ENCODE peak calls at places on chromosomes 13 and 19, in nine cellular contexts. A, S, P, X, E, F, G, Y and Q are unnamed samples.
A peak's percentile ranks its signal among the peaks of the same experiment; 100 is the strongest.

GRCh38 chr13:44013666-44014291 is 134.1 kb downstream of the LACC1 start:
- DNase-seq in F (no peak), A (no peak), P (peak; percentile 80), X (no peak), S (no peak), G (peak; percentile 85), E (no peak), Y (no peak), Q (no peak)

GRCh38 chr19:49058592-49058991 is 1.0 kb upstream of the CGB7 start:
- DNase-seq in E (no peak), P (no peak), A (no peak), X (no peak), S (no peak), Y (no peak), F (no peak), G (no peak), Q (peak; percentile 23)

GRCh38 chr13:99758465-99759162 is 213.0 kb downstream of the ZIC5 start:
- DNase-seq in F (no peak), P (no peak), Y (no peak), G (no peak), E (no peak), S (no peak), A (no peak), X (no peak), Q (no peak)

GRCh38 chr13:54627973-54628372 is 1599.4 kb downstream of the OLFM4 start:
- DNase-seq in P (no peak), Y (no peak), X (no peak), E (no peak), S (no peak), G (no peak), A (no peak), F (no peak), Q (no peak)

GRCh38 chr13:41284512-41285288 is 21.3 kb upstream of the MTRF1 start:
- DNase-seq in S (no peak), G (no peak), P (peak; percentile 48), A (peak; percentile 94), E (no peak), F (no peak), Y (no peak), X (no peak), Q (no peak)

GRCh38 chr19:51142119-51142518 is at the start of gene SIGLEC7:
- DNase-seq in Y (peak; percentile 73), A (no peak), F (no peak), X (no peak), S (no peak), P (no peak), E (peak; percentile 20), G (no peak), Q (peak; percentile 20)

GRCh38 chr13:46516624-46517318 is 36.2 kb upstream of the LRCH1 start:
- DNase-seq in Y (no peak), S (no peak), P (no peak), A (no peak), X (peak; percentile 16), G (no peak), E (peak; percentile 22), F (no peak), Q (no peak)

GRCh38 chr13:110126391-110126961 is 180.5 kb downstream of the COL4A1 start:
- DNase-seq in A (peak; percentile 99), X (peak; percentile 54), F (no peak), Y (no peak), G (peak; percentile 98), E (no peak), S (no peak), P (peak; percentile 95), Q (no peak)

GRCh38 chr19:43759515-43759914 is 4.8 kb upstream of the SMG9 start:
- DNase-seq in E (no peak), Y (no peak), P (peak; percentile 49), F (no peak), S (no peak), A (no peak), X (peak; percentile 59), G (peak; percentile 65), Q (no peak)

GRCh38 chr19:39845621-39846175 is 481 bp downstream of the FBL start:
- DNase-seq in S (no peak), E (no peak), A (no peak), X (peak; percentile 62), P (no peak), G (peak; percentile 51), F (no peak), Y (no peak), Q (peak; percentile 44)

GRCh38 chr19:5579286-5579685 is 11.5 kb upstream of the TINCR start:
- DNase-seq in E (no peak), A (no peak), P (no peak), F (no peak), G (no peak), Y (no peak), S (no peak), X (no peak), Q (no peak)

GRCh38 chr13:46666727-46667456 is 113.9 kb downstream of the LRCH1 start:
- DNase-seq in X (peak; percentile 87), S (no peak), A (no peak), F (no peak), Y (no peak), G (no peak), P (no peak), E (no peak), Q (no peak)

GRCh38 chr19:38842439-38843174 is 7.2 kb downstream of the HNRNPL start:
- DNase-seq in Y (no peak), S (no peak), F (no peak), A (no peak), G (no peak), P (no peak), X (no peak), E (no peak), Q (peak; percentile 69)
- H3K4me1 ChIP-seq in Y (peaks cover 6% of the 10 kb centered on the region), S (peaks cover 23% of the 10 kb centered on the region), F (peaks cover 46% of the 10 kb centered on the region), A (peaks cover 38% of the 10 kb centered on the region), G (peaks cover 15% of the 10 kb centered on the region), P (no peaks in the 10 kb centered on the region), X (no peaks in the 10 kb centered on the region), E (peaks cover 56% of the 10 kb centered on the region), Q (peaks cover 9% of the 10 kb centered on the region)

DNA sequence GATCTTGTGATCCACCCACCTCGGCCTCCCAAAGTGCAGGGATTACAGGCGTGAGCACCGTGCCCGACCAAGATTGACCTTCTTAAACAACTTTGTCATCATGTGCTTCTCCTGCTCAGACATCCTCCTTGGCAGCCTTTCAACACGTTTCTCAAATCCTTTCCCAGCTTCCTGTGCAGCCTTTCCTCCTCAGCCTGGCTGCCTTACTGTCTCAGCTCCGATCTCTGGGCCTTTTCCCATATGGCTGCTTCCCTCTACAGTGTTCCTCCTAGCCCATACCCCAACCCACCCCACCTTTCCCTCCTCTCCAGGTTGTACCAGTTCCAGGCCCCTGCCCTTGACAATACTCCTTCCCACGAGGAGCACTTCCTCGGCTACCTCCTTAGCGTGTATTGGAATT is 7.2 kb downstream of the PHF11 start:
- DNase-seq in P (peak; percentile 76), E (peak; percentile 40), X (no peak), S (no peak), G (peak; percentile 21), Y (no peak), F (no peak), A (no peak), Q (no peak)
- H3K4me1 ChIP-seq in P (peaks cover 19% of the 10 kb centered on the region), E (peaks cover 18% of the 10 kb centered on the region), X (no peaks in the 10 kb centered on the region), S (peaks cover 8% of the 10 kb centered on the region), G (no peaks in the 10 kb centered on the region), Y (peaks cover 5% of the 10 kb centered on the region), F (no peaks in the 10 kb centered on the region), A (no peaks in the 10 kb centered on the region), Q (no peaks in the 10 kb centered on the region)

DNA sequence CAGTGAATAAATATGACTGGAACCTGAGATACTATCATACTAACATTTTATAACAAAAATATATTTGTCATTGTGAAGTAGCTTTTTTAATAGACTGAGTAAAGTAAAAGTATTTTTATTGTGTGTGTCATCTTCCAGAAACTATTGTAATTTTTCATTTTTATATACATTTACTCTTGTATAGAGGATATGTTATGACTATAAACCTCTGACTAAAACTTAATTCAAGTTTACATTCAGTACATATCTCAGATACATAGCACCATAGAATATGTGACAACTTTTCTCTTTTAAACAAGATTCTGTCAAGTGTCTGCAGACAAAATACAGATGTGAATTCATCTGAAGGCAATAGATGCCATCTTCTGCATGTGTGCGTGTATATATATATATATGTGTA is 704.3 kb downstream of the SLITRK1 start:
- DNase-seq in E (no peak), F (no peak), G (no peak), P (no peak), X (no peak), A (no peak), S (no peak), Y (no peak), Q (no peak)
- H3K4me1 ChIP-seq in E (no peaks in the 10 kb centered on the region), F (no peaks in the 10 kb centered on the region), G (no peaks in the 10 kb centered on the region), P (no peaks in the 10 kb centered on the region), X (no peaks in the 10 kb centered on the region), A (no peaks in the 10 kb centered on the region), S (no peaks in the 10 kb centered on the region), Y (no peaks in the 10 kb centered on the region), Q (no peaks in the 10 kb centered on the region)

GRCh38 chr13:23985060-23985459 is 87.8 kb upstream of the C1QTNF9B start:
- DNase-seq in P (no peak), Y (no peak), G (no peak), X (no peak), F (no peak), S (no peak), A (no peak), E (no peak), Q (no peak)
- H3K4me1 ChIP-seq in P (peaks cover 12% of the 10 kb centered on the region), Y (peaks cover 10% of the 10 kb centered on the region), G (peaks cover 7% of the 10 kb centered on the region), X (no peaks in the 10 kb centered on the region), F (peaks cover 6% of the 10 kb centered on the region), S (no peaks in the 10 kb centered on the region), A (peaks cover 2% of the 10 kb centered on the region), E (peaks cover 4% of the 10 kb centered on the region), Q (peaks cover under 1% of the 10 kb centered on the region)

GRCh38 chr13:40127925-40128324 is 472.5 kb downstream of the COG6 start:
- DNase-seq in E (no peak), S (no peak), G (no peak), X (no peak), P (no peak), A (no peak), Y (no peak), F (no peak), Q (no peak)
- H3K4me1 ChIP-seq in E (peaks cover 8% of the 10 kb centered on the region), S (peaks cover 11% of the 10 kb centered on the region), G (peaks cover 4% of the 10 kb centered on the region), X (peaks cover 24% of the 10 kb centered on the region), P (no peaks in the 10 kb centered on the region), A (no peaks in the 10 kb centered on the region), Y (no peaks in the 10 kb centered on the region), F (no peaks in the 10 kb centered on the region), Q (no peaks in the 10 kb centered on the region)

DNA sequence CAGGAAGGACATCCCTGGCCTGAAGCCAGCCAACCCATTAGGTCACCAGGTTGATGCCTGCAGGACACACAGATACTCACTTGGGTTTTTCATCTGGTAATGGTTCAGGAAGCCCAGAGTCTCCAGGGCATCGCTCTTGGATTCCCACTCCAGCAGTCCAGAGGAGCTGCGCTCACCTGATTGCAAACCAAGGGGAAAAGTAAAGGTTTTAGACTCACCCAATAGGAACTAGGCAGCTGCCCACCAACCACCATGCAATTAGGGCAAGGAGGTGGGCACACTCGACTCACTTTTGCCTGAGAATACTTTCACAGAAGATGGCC is 5.7 kb upstream of the ECH1 start:
- DNase-seq in Y (no peak), P (no peak), A (no peak), X (no peak), E (no peak), S (no peak), G (no peak), F (no peak), Q (no peak)
- H3K4me1 ChIP-seq in Y (no peaks in the 10 kb centered on the region), P (peaks cover 12% of the 10 kb centered on the region), A (peaks cover 77% of the 10 kb centered on the region), X (peaks cover 7% of the 10 kb centered on the region), E (peaks cover 13% of the 10 kb centered on the region), S (peaks cover 39% of the 10 kb centered on the region), G (peaks cover 14% of the 10 kb centered on the region), F (peaks cover 38% of the 10 kb centered on the region), Q (peaks cover 11% of the 10 kb centered on the region)